ENCODE peak calls at places on chromosomes 11 and 22, in four cellular contexts. R is brain microvascular endothelial cell, G is heart left ventricle, W is GM23248. Y is an unnamed sample. For H3K27me3, the result is how much of the 10 kb centered on the place peaks cover.

GRCh38 chr22:18013436-18013835 is 10.9 kb downstream of the MICAL3 start:
- DNase-seq in R (no peak), G (no peak), W (no peak), Y (no peak)

GRCh38 chr22:43883012-43883661 is 8.7 kb downstream of the PNPLA5 start:
- DNase-seq in R (peak), G (no peak), W (peak), Y (peak)

GRCh38 chr11:19447150-19447566 is 206.4 kb upstream of the E2F8 start:
- DNase-seq in R (no peak), G (no peak), W (peak), Y (peak)

GRCh38 chr22:47599753-47600152 is 837.3 kb downstream of the TBC1D22A start:
- DNase-seq in R (no peak), G (no peak), W (no peak), Y (no peak)

GRCh38 chr11:19437760-19438159 is 197.0 kb upstream of the E2F8 start:
- DNase-seq in R (peak), G (no peak), W (peak), Y (peak)

GRCh38 chr11:24324211-24324610 is 172.6 kb upstream of the LUZP2 start:
- DNase-seq in R (peak), G (no peak), W (peak), Y (peak)

GRCh38 chr22:39959640-39960447 is at the start of gene TMA7B:
- DNase-seq in R (peak), G (no peak), W (peak), Y (peak)

GRCh38 chr11:7605544-7605943 is 67.8 kb downstream of the CYB5R2 start:
- DNase-seq in R (peak), G (no peak), W (peak), Y (peak)

GRCh38 chr11:64776425-64776824 is 1.9 kb downstream of the SF1 start:
- DNase-seq in R (no peak), G (no peak), W (no peak), Y (no peak)

GRCh38 chr11:117420598-117420997 is 92.9 kb downstream of the CEP164 start:
- DNase-seq in R (no peak), G (no peak), W (no peak), Y (no peak)

GRCh38 chr11:117857734-117858369 is 18.6 kb downstream of the FXYD6 start:
- DNase-seq in R (no peak), G (no peak), W (no peak), Y (no peak)

GRCh38 chr22:37500745-37501144 is 14.6 kb upstream of the MFNG start:
- DNase-seq in R (no peak), G (no peak), W (no peak), Y (no peak)

GRCh38 chr11:115132829-115133228 is 371.4 kb downstream of the CADM1 start:
- DNase-seq in R (no peak), G (no peak), W (no peak), Y (no peak)

GRCh38 chr22:37032535-37033460 is 13.3 kb downstream of the MPST start:
- DNase-seq in R (no peak), G (no peak), W (peak), Y (peak)

GRCh38 chr11:62910141-62910882 is 10.9 kb downstream of the CHRM1 start:
- DNase-seq in R (no peak), G (no peak), W (no peak), Y (no peak)

GRCh38 chr11:44564653-44565007 is 833 bp upstream of the CD82 start:
- DNase-seq in R (peak), G (peak), W (peak), Y (peak)

GRCh38 chr11:64801591-64802369 is 1.2 kb downstream of the MAP4K2 start:
- DNase-seq in R (no peak), G (no peak), W (no peak), Y (no peak)

GRCh38 chr11:48150213-48150612 is 66.4 kb upstream of the OR4B1 start:
- DNase-seq in R (peak), G (no peak), W (peak), Y (peak)

GRCh38 chr22:46830841-46831240 is 68.4 kb downstream of the TBC1D22A start:
- DNase-seq in R (peak), G (no peak), W (peak), Y (no peak)

GRCh38 chr22:45246060-45246985 is 5.6 kb upstream of the KIAA0930 start:
- DNase-seq in R (peak), G (no peak), W (peak), Y (peak)

GRCh38 chr11:91731051-91731450 is 493.6 kb upstream of the FAT3 start:
- DNase-seq in R (no peak), G (no peak), W (no peak), Y (no peak)

GRCh38 chr11:14644396-14645246 is 1.0 kb downstream of the PDE3B start:
- DNase-seq in R (no peak), G (no peak), W (peak), Y (no peak)

GRCh38 chr11:104803770-104804169 is 94.5 kb downstream of the CASP12 start:
- DNase-seq in R (no peak), G (no peak), W (no peak), Y (no peak)

GRCh38 chr11:106770489-106771100 is 247.7 kb downstream of the GUCY1A2 start:
- DNase-seq in R (no peak), G (no peak), W (peak), Y (no peak)

GRCh38 chr22:44202261-44202789 is 21.6 kb downstream of the PARVG start:
- DNase-seq in R (peak), G (no peak), W (peak), Y (peak)

GRCh38 chr11:76734456-76735217 is 48.5 kb upstream of the TSKU start:
- DNase-seq in R (no peak), G (no peak), W (no peak), Y (no peak)

GRCh38 chr22:35023692-35024363 is 42.1 kb upstream of the ISX start:
- DNase-seq in R (peak), G (peak), W (peak), Y (no peak)

GRCh38 chr11:112613051-112613972 is 347.9 kb upstream of the NCAM1 start:
- DNase-seq in R (peak), G (no peak), W (peak), Y (peak)

GRCh38 chr22:30420401-30421178 is 5.0 kb upstream of the MTFP1 start:
- DNase-seq in R (peak), G (no peak), W (peak), Y (peak)

GRCh38 chr11:104073950-104074349 is 37.5 kb downstream of the DDI1 start:
- DNase-seq in R (peak), G (no peak), W (peak), Y (peak)

GRCh38 chr11:20374746-20375305 is 11.3 kb downstream of the HTATIP2 start:
- DNase-seq in R (no peak), G (no peak), W (peak), Y (no peak)

GRCh38 chr11:6962141-6962540 is 35.9 kb downstream of the ZNF215 start:
- DNase-seq in R (no peak), G (no peak), W (no peak), Y (no peak)

GRCh38 chr11:116310215-116310614 is 462.6 kb downstream of the BUD13 start:
- DNase-seq in R (no peak), G (no peak), W (no peak), Y (peak)

DNA sequence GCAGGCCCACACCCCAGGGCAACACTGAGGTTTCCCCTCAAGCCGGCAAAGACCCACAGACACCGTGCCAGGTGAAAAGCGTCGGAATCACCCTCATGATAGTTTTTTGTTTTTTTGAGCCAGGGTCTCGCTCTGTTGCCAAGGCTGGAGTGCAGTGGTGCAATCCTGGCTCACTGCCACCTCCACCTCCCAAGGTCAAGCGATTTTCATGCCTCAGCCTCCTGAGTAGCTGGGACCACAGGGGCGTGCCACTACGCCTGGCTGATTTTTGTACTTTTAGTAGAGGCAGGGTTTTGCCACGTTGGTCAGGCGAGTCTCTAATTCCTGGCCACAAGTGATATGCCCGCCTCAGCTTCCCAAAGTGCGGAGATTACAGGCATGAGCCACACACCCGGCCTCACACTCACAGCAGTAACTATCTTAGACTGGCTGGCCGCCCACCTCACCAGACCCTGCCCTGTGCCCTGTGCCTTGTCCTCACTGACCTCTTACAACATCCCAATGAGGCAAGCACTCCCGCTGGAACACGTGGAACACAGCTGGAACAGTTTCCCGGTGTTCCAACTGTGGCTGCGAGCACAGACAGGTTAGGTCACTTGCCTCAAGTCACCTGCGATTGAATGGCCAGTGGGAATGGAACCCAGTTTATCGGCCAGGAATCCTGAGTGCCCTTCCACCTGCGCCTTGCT is 21.1 kb downstream of the LRRC10B start:
- DNase-seq in R (no peak), G (no peak), W (no peak), Y (no peak)
- H3K27me3 ChIP-seq in R (under half), G (under half), W (under half), Y (under half)

GRCh38 chr11:120054016-120054752 is 83.7 kb downstream of the TRIM29 start:
- DNase-seq in R (no peak), G (no peak), W (no peak), Y (no peak)
- H3K27me3 ChIP-seq in R (under half), G (under half), W (under half), Y (under half)

GRCh38 chr22:42281706-42282251 is 11.3 kb upstream of the TCF20 start:
- DNase-seq in R (no peak), G (no peak), W (no peak), Y (no peak)
- H3K27me3 ChIP-seq in R (under half), G (half or more), W (under half), Y (under half)

DNA sequence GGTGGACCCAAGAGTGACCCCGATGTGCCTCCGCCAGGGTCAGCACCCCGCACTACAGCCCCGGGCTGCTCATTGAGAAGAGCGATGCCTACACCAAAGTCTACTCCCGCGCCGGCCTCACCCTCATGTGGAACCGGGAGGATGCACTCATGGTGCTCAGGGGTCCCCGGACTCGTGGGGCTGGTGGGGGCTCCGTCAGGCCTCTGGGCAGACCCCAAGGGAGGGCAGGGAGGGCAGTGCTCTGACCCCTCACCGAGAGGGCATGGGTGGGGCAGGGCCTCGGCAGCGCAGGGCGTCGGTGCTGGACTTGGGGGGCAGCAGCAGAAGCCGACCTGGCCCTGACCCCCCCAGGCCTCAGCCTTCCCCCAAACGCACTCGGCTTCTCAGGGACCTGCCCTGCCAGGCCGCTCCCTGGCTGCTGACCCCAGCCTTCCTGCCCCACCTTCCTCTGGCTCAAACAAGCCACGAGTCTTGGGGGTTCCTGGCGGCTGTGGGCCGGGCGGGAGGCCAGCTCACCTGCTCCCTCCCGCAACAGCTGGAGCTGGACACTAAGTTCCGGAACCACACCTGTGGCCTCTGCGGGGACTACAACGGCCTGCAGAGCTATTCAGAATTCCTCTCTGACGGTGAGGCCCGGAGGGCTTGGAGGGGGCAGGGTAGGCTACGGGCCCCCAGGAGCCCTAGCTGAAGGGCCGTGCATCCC is 2.9 kb downstream of the MUC2 start:
- DNase-seq in R (no peak), G (peak), W (no peak), Y (no peak)
- H3K27me3 ChIP-seq in R (under half), G (under half), W (under half), Y (under half)

DNA sequence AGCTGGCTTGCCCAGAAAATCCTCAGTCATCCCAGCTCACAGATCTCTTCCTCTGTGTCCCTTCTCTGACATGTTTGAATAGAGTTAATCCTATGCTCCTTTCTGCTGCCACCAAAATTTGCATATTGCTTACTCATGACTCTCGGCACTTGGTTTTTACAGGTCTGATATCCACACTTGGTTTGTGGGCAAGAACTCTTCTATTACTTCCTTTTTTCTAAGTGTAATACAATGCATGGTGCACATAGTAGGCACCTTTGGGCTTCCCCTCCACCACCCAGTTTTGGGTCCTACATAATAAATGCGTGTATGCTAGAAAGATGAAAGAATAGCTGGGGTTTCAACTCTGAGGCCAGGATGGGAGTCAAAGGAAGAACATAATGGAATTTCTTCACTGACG is 69.7 kb upstream of the GRK3 start:
- DNase-seq in R (no peak), G (no peak), W (no peak), Y (no peak)
- H3K27me3 ChIP-seq in R (under half), G (under half), W (under half), Y (under half)

DNA sequence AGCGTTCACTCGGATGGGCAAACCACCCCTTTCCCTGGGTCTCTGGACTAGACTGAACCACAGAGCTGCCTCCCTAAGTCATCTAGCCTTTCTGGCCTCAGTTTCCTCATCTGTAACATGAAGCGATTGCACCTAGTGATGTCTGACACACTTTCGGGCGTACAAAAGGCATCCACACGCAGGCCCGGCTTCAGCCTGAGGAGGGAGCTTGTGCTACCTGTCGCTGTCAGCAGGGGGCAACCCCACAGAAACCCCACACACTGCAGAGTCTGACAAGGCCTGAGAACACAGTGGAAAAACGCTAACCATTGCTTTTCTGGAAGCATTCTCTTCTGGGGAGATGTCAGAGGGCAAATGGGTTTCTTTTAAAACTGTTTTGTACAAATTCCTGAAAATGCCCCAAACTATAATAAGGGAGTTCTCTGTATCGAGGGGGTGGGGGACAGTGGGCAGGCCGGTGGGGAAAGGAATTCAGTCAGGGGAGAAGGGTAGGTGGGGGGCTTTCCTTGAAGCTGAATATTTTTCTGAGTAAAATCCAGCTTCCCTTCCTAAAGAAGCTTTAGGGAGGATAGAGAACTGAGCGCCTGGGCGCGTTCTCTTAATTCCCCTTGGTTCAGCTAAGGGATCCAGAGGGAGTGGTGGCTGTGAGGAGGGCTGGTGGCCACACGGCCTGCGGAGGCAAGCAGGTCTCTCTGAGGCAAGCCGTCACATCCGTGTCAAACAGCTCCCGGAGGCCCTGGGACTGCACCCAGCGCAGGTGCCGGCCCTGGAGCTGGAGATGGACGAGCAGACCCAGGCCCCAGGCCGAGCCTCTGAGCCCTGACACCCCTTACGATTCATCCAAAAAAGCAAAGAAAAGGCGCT is 552 bp downstream of the ELF5 start:
- DNase-seq in R (peak), G (no peak), W (peak), Y (peak)
- H3K27me3 ChIP-seq in R (under half), G (under half), W (under half), Y (under half)

GRCh38 chr11:66062408-66062807 is 7.7 kb upstream of the PACS1 start:
- DNase-seq in R (no peak), G (no peak), W (no peak), Y (no peak)
- H3K27me3 ChIP-seq in R (under half), G (under half), W (under half), Y (under half)

Y was measured in astrocyte.